ENCODE peak calls at places on chromosomes 16 and 17, in four cellular contexts. I is suprapubic skin, Q is IMR-90, L is tibial nerve. V is an unnamed sample.

GRCh38 chr16:57383276-57384247 is 11.3 kb downstream of the CX3CL1 start:
- DNase-seq in I (no peak), Q (peak), L (no peak), V (peak)

GRCh38 chr17:37292429-37293139 is 83.2 kb upstream of the C17orf78 start:
- DNase-seq in I (no peak), Q (no peak), L (no peak), V (no peak)

GRCh38 chr17:55285340-55286301 is 20.9 kb downstream of the HLF start:
- DNase-seq in I (peak), Q (peak), L (peak), V (peak)

GRCh38 chr16:73813523-73813922 is 483.1 kb upstream of the PSMD7 start:
- DNase-seq in I (no peak), Q (no peak), L (no peak), V (no peak)

GRCh38 chr16:81522141-81522701 is 77.6 kb downstream of the CMIP start:
- DNase-seq in I (no peak), Q (no peak), L (no peak), V (no peak)

GRCh38 chr17:75011788-75012319 is 616 bp upstream of the MRPL58 start:
- DNase-seq in I (peak), Q (peak), L (peak), V (peak)

GRCh38 chr16:86044241-86044671 is 145.3 kb downstream of the IRF8 start:
- DNase-seq in I (no peak), Q (peak), L (no peak), V (no peak)

GRCh38 chr17:4849011-4849536 is 15.9 kb downstream of the MINK1 start:
- DNase-seq in I (no peak), Q (no peak), L (no peak), V (no peak)

GRCh38 chr16:67546761-67547422 is 15.4 kb upstream of the CTCF start:
- DNase-seq in I (peak), Q (peak), L (peak), V (peak)

GRCh38 chr17:80991645-80992076 is at the start of gene CHMP6:
- DNase-seq in I (peak), Q (peak), L (peak), V (peak)

GRCh38 chr17:17508019-17508535 is 11.9 kb upstream of the RASD1 start:
- DNase-seq in I (no peak), Q (no peak), L (no peak), V (no peak)

GRCh38 chr16:84087461-84088151 is 29.1 kb downstream of the MBTPS1 start:
- DNase-seq in I (no peak), Q (no peak), L (no peak), V (no peak)

GRCh38 chr16:67169642-67170167 is 633 bp upstream of the NOL3 start:
- DNase-seq in I (no peak), Q (no peak), L (no peak), V (no peak)

GRCh38 chr17:50792132-50792531 is 24.8 kb upstream of the ANKRD40CL start:
- DNase-seq in I (no peak), Q (no peak), L (no peak), V (no peak)

GRCh38 chr16:52537463-52537862 is 9.5 kb downstream of the TOX3 start:
- DNase-seq in I (no peak), Q (no peak), L (no peak), V (no peak)

GRCh38 chr16:86015606-86016005 is 116.6 kb downstream of the IRF8 start:
- DNase-seq in I (peak), Q (no peak), L (no peak), V (peak)

GRCh38 chr16:31221357-31222160 is 4.6 kb upstream of the PYDC1 start:
- DNase-seq in I (no peak), Q (no peak), L (no peak), V (no peak)

GRCh38 chr17:45971698-45972141 is 27.3 kb upstream of the STH start:
- DNase-seq in I (no peak), Q (no peak), L (no peak), V (no peak)

GRCh38 chr17:80291691-80292487 is 31.2 kb downstream of the RNF213 start:
- DNase-seq in I (no peak), Q (no peak), L (no peak), V (no peak)

GRCh38 chr17:75084039-75084660 is 3.6 kb upstream of the SLC16A5 start:
- DNase-seq in I (no peak), Q (no peak), L (no peak), V (no peak)

GRCh38 chr16:31872201-31872600 is 1.4 kb upstream of the ZNF267 start:
- DNase-seq in I (no peak), Q (no peak), L (no peak), V (no peak)

GRCh38 chr17:65163990-65164495 is 26.9 kb downstream of the RGS9 start:
- DNase-seq in I (no peak), Q (peak), L (no peak), V (no peak)

GRCh38 chr17:65158622-65159021 is 21.5 kb downstream of the RGS9 start:
- DNase-seq in I (no peak), Q (no peak), L (no peak), V (no peak)

GRCh38 chr17:65158081-65158480 is 20.9 kb downstream of the RGS9 start:
- DNase-seq in I (no peak), Q (no peak), L (no peak), V (no peak)

GRCh38 chr17:65156835-65157565 is 19.8 kb downstream of the RGS9 start:
- DNase-seq in I (no peak), Q (no peak), L (no peak), V (no peak)

DNA sequence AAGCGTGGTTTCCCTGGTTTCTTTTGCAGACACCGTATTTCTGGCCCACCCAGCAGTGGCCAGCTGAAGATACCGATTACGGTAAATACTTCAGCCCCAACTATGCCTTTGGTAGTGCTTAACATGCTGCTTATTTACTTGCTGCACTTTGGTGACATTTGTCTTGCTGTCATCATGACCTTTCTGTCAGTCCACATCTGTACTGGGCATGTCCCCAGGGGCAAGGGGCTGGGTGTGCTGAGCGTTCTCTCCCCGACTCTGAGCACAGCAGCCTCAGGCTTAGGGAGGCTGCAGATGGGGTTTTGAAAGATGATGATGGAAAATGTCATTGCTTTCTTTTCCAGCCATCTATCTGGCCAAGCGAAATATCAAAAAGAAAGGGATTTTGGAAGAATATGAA is 23.3 kb downstream of the RGS9 start:
- DNase-seq in I (no peak), Q (no peak), L (no peak), V (no peak)
- TF ChIP-seq POLR2A in I (no peak), Q (no peak), L (no peak), V (no peak)

DNA sequence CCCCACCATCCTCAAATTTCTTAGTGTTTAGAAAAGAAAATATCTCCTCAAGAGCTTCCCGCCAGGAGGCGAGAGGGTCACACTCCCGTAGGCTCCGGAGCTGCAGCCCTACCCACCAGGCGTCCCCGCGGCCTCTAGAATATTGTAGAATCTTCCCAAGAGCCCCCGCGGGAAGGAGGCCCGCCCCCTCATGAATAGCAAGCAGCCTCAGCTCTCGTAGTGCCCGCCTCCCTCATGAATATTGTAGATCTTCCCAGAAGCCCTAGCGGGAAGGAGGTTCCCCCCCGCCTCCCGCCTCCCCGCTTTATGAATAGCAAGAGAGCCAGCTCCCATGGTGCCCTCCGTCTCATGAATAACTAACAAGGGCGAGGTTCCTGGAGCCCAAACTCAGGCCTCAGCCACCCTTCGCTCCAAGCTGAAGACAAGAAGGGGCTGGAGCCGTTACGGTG is at the start of gene FBXO47:
- DNase-seq in I (peak), Q (peak), L (peak), V (peak)
- TF ChIP-seq CTCF in I (peak), Q (no peak), L (peak), V (no peak)

GRCh38 chr17:42180922-42181850 is at the start of gene KCNH4:
- DNase-seq in I (peak), Q (peak), L (peak), V (peak)
- H3K4me3 ChIP-seq in I (peak), Q (peak), L (peak), V (peak)

DNA sequence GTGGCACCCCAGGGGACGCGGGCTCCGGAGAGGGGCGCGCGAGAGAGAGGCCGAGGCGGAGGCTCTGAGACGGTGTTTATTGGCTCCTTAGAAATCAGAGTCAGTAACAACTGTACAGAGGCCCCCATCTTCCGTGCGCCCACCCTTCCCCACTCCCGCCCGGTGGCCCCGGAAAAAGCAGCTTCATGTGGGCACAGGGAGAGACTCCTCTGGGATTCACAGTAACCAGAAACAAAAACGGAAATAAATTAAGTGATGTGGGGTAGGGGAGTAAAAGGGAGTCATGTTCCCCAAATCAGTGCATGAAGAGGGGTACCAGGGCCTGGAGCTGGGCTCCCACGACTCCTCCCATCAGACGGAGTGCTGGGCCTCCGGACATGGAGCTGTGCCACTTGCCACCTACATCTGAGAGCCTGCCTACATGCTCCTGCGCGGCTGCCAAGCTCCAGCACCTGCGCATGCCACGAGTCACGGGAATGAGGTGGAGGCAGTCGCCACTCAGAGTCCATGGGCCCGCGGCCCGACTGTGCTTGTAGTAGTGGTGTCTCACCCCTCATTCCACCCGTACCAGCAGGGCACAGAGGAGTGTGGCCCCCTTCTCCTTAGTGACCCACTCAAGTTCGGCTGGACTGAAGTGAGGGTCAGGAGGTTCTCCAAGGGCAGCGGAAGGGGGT is 547 bp upstream of the GPS2 start:
- DNase-seq in I (no peak), Q (no peak), L (no peak), V (peak)
- TF ChIP-seq POLR2A in I (no peak), Q (no peak), L (no peak), V (no peak)

GRCh38 chr17:39715375-39716072 is 14.8 kb downstream of the MIEN1 start:
- DNase-seq in I (no peak), Q (no peak), L (no peak), V (no peak)
- TF ChIP-seq CTCF in I (no peak), Q (no peak), L (no peak), V (no peak)